ENCODE peak calls at places on chromosome 2, in eight cellular contexts. One of them, this sample, is unnamed.

GRCh38 chr2:63827749-63828148 is 13.9 kb upstream of the UGP2 start:
- DNase-seq in T-helper 17 cell: no peak
- DNase-seq in NCI-H1417: no peak
- DNase-seq in PC-9: peak
- DNase-seq in WERI-Rb-1: no peak
- DNase-seq in posterior vena cava: no peak
- DNase-seq in fibroblast of gingiva: peak
- DNase-seq in nephron progenitor cell: no peak
- DNase-seq in this sample: no peak

GRCh38 chr2:200673191-200673590 is 87.4 kb downstream of the AOX1 start:
- DNase-seq in T-helper 17 cell: no peak
- DNase-seq in NCI-H1417: no peak
- DNase-seq in PC-9: no peak
- DNase-seq in WERI-Rb-1: no peak
- DNase-seq in posterior vena cava: no peak
- DNase-seq in fibroblast of gingiva: no peak
- DNase-seq in nephron progenitor cell: no peak
- DNase-seq in this sample: no peak

GRCh38 chr2:168037772-168038171 is 209.6 kb downstream of the STK39 start:
- DNase-seq in T-helper 17 cell: no peak
- DNase-seq in NCI-H1417: no peak
- DNase-seq in PC-9: no peak
- DNase-seq in WERI-Rb-1: no peak
- DNase-seq in posterior vena cava: no peak
- DNase-seq in fibroblast of gingiva: no peak
- DNase-seq in nephron progenitor cell: no peak
- DNase-seq in this sample: no peak

GRCh38 chr2:2847131-2847740 is 516.2 kb upstream of the MYT1L start:
- DNase-seq in T-helper 17 cell: no peak
- DNase-seq in NCI-H1417: no peak
- DNase-seq in PC-9: no peak
- DNase-seq in WERI-Rb-1: no peak
- DNase-seq in posterior vena cava: no peak
- DNase-seq in fibroblast of gingiva: no peak
- DNase-seq in nephron progenitor cell: no peak
- DNase-seq in this sample: peak

GRCh38 chr2:186042207-186043028 is 303.8 kb downstream of the FSIP2 start:
- DNase-seq in T-helper 17 cell: no peak
- DNase-seq in NCI-H1417: no peak
- DNase-seq in PC-9: no peak
- DNase-seq in WERI-Rb-1: no peak
- DNase-seq in posterior vena cava: peak
- DNase-seq in fibroblast of gingiva: no peak
- DNase-seq in nephron progenitor cell: no peak
- DNase-seq in this sample: no peak

GRCh38 chr2:96342085-96342484 is 6.5 kb downstream of the NCAPH start:
- DNase-seq in T-helper 17 cell: peak
- DNase-seq in NCI-H1417: no peak
- DNase-seq in PC-9: peak
- DNase-seq in WERI-Rb-1: no peak
- DNase-seq in posterior vena cava: no peak
- DNase-seq in fibroblast of gingiva: peak
- DNase-seq in nephron progenitor cell: no peak
- DNase-seq in this sample: no peak

GRCh38 chr2:214816135-214816534 is 6.7 kb upstream of the BARD1 start:
- DNase-seq in T-helper 17 cell: no peak
- DNase-seq in NCI-H1417: no peak
- DNase-seq in PC-9: no peak
- DNase-seq in WERI-Rb-1: no peak
- DNase-seq in posterior vena cava: no peak
- DNase-seq in fibroblast of gingiva: no peak
- DNase-seq in nephron progenitor cell: no peak
- DNase-seq in this sample: no peak

GRCh38 chr2:159786938-159787337 is 11.1 kb downstream of the CD302 start:
- DNase-seq in T-helper 17 cell: no peak
- DNase-seq in NCI-H1417: no peak
- DNase-seq in PC-9: no peak
- DNase-seq in WERI-Rb-1: no peak
- DNase-seq in posterior vena cava: no peak
- DNase-seq in fibroblast of gingiva: no peak
- DNase-seq in nephron progenitor cell: no peak
- DNase-seq in this sample: no peak

This sample was measured in NCI-H345.